ENCODE peak calls at places on chromosomes 4 and X, in five cellular contexts. E is type B pancreatic cell, N is ACHN, P is astrocyte of the spinal cord, T is DMS153. A is an unnamed sample.

GRCh38 chr4:84263415-84263814 is 235.7 kb downstream of the NKX6-1 start:
- DNase-seq in E (no peak), N (no peak), P (no peak), T (no peak), A (no peak)

GRCh38 chr4:138912714-138913340 is 102.8 kb upstream of the NOCT start:
- DNase-seq in E (no peak), N (no peak), P (no peak), T (no peak), A (no peak)

GRCh38 chrX:71100581-71101505 is 5.2 kb downstream of the FOXO4 start:
- DNase-seq in E (no peak), N (no peak), P (no peak), T (no peak), A (no peak)

GRCh38 chr4:6172093-6172926 is 28.0 kb downstream of the JAKMIP1 start:
- DNase-seq in E (no peak), N (no peak), P (no peak), T (no peak), A (no peak)

GRCh38 chr4:91958651-91959050 is 345.1 kb upstream of the GRID2 start:
- DNase-seq in E (no peak), N (no peak), P (peak), T (no peak), A (no peak)

GRCh38 chr4:177692907-177693306 is 250.7 kb upstream of the AGA start:
- DNase-seq in E (no peak), N (no peak), P (no peak), T (no peak), A (no peak)

GRCh38 chrX:154426916-154427792 is 1.3 kb upstream of the ATP6AP1 start:
- DNase-seq in E (no peak), N (no peak), P (no peak), T (no peak), A (no peak)

GRCh38 chrX:126030021-126030420 is 136.1 kb downstream of the DCAF12L2 start:
- DNase-seq in E (no peak), N (no peak), P (no peak), T (no peak), A (no peak)

GRCh38 chr4:90120037-90120436 is 7.2 kb upstream of the CCSER1 start:
- DNase-seq in E (no peak), N (no peak), P (no peak), T (no peak), A (no peak)

GRCh38 chrX:131830400-131831184 is 192.5 kb upstream of the STK26 start:
- DNase-seq in E (no peak), N (peak), P (peak), T (peak), A (peak)

GRCh38 chrX:112636951-112637541 is 42.7 kb downstream of the LHFPL1 start:
- DNase-seq in E (no peak), N (no peak), P (peak), T (no peak), A (no peak)

GRCh38 chrX:130084651-130085237 is 25.6 kb downstream of the ELF4 start:
- DNase-seq in E (no peak), N (no peak), P (no peak), T (no peak), A (no peak)

GRCh38 chrX:100447563-100448397 is 37.7 kb upstream of the PCDH19 start:
- DNase-seq in E (no peak), N (peak), P (peak), T (no peak), A (peak)

GRCh38 chrX:149161438-149162088 is 343.5 kb downstream of the IDS start:
- DNase-seq in E (no peak), N (no peak), P (no peak), T (no peak), A (no peak)

GRCh38 chrX:39008554-39008953 is 207.3 kb downstream of the MID1IP1 start:
- DNase-seq in E (no peak), N (no peak), P (no peak), T (no peak), A (no peak)

GRCh38 chr4:1870578-1871443 is at the start of gene NSD2:
- DNase-seq in E (peak), N (peak), P (peak), T (no peak), A (peak)

GRCh38 chr4:83113429-83113786 is 1.1 kb downstream of the PLAC8 start:
- DNase-seq in E (no peak), N (no peak), P (no peak), T (no peak), A (no peak)

GRCh38 chr4:89661490-89661889 is 175.5 kb downstream of the SNCA start:
- DNase-seq in E (no peak), N (peak), P (peak), T (no peak), A (no peak)

GRCh38 chrX:97461763-97462162 is 578.1 kb downstream of the RPA4 start:
- DNase-seq in E (no peak), N (no peak), P (no peak), T (no peak), A (no peak)

GRCh38 chr4:40306991-40307390 is 28.1 kb upstream of the CHRNA9 start:
- DNase-seq in E (no peak), N (no peak), P (no peak), T (no peak), A (no peak)

GRCh38 chr4:76388160-76388908 is 32.6 kb downstream of the CCDC158 start:
- DNase-seq in E (no peak), N (no peak), P (peak), T (no peak), A (no peak)

GRCh38 chrX:136194546-136194945 is 47.2 kb downstream of the FHL1 start:
- DNase-seq in E (no peak), N (no peak), P (no peak), T (no peak), A (no peak)

GRCh38 chrX:16202943-16203342 is 35.7 kb downstream of the MAGEB17 start:
- DNase-seq in E (no peak), N (no peak), P (no peak), T (peak), A (no peak)

GRCh38 chr4:15792974-15793373 is 14.8 kb downstream of the CD38 start:
- DNase-seq in E (no peak), N (no peak), P (no peak), T (no peak), A (no peak)

GRCh38 chr4:78058591-78059523 is 1.7 kb downstream of the FRAS1 start:
- DNase-seq in E (no peak), N (peak), P (peak), T (peak), A (peak)

GRCh38 chrX:103211012-103211715 is 3.7 kb upstream of the BEX4 start:
- DNase-seq in E (no peak), N (peak), P (peak), T (peak), A (peak)

GRCh38 chr4:184382189-184382846 is 92.0 kb downstream of the IRF2 start:
- DNase-seq in E (no peak), N (no peak), P (no peak), T (peak), A (peak)

GRCh38 chr4:152045397-152045780 is 284.6 kb upstream of the GATB start:
- DNase-seq in E (no peak), N (no peak), P (no peak), T (no peak), A (no peak)